ENCODE peak calls at places on chromosomes 16 and 17, in four cellular contexts. A, T, G and P are unnamed samples.
A peak's percentile ranks its signal among the peaks of the same experiment; 100 is the strongest.

GRCh38 chr16:68087688-68088087 is 2.5 kb downstream of the NFATC3 start:
- DNase-seq in A (no peak), T (no peak), G (no peak), P (no peak)

GRCh38 chr16:46886764-46887523 is 2.8 kb downstream of the GPT2 start:
- DNase-seq in A (no peak), T (no peak), G (no peak), P (no peak)

GRCh38 chr16:68200120-68200783 is 35.7 kb downstream of the ESRP2 start:
- DNase-seq in A (no peak), T (peak; percentile 22), G (no peak), P (peak; percentile 71)

GRCh38 chr17:78123258-78123929 is 5.2 kb downstream of the TMC6 start:
- DNase-seq in A (no peak), T (no peak), G (no peak), P (no peak)

GRCh38 chr16:86580063-86580797 is 1.9 kb downstream of the FOXL1 start:
- DNase-seq in A (no peak), T (no peak), G (no peak), P (peak; percentile 54)

GRCh38 chr16:89565256-89565505 is 4.7 kb downstream of the RPL13 start:
- DNase-seq in A (no peak), T (peak; percentile 82), G (no peak), P (no peak)

GRCh38 chr16:1773703-1774455 is 945 bp upstream of the MRPS34 start:
- DNase-seq in A (no peak), T (no peak), G (no peak), P (peak; percentile 24)

GRCh38 chr16:60203525-60204124 is 1469.5 kb upstream of the GOT2 start:
- DNase-seq in A (no peak), T (peak; percentile 54), G (no peak), P (peak; percentile 2)

GRCh38 chr16:67593288-67593687 is 31.0 kb downstream of the CTCF start:
- DNase-seq in A (no peak), T (no peak), G (no peak), P (no peak)

GRCh38 chr16:89139907-89140361 is 31.6 kb upstream of the CDH15 start:
- DNase-seq in A (no peak), T (no peak), G (no peak), P (no peak)

GRCh38 chr17:2704031-2704889 is 7.3 kb downstream of the CLUH start:
- DNase-seq in A (no peak), T (no peak), G (no peak), P (no peak)

GRCh38 chr17:40582328-40582901 is 17.1 kb upstream of the CCR7 start:
- DNase-seq in A (no peak), T (no peak), G (no peak), P (no peak)

GRCh38 chr17:43952724-43953666 is 745 bp downstream of the PYY start:
- DNase-seq in A (peak; percentile 98), T (peak; percentile 89), G (peak; percentile 66), P (no peak)

GRCh38 chr16:48608452-48608851 is 1.5 kb downstream of the N4BP1 start:
- DNase-seq in A (no peak), T (peak; percentile 70), G (no peak), P (no peak)

GRCh38 chr17:22454070-22454999 is 762.0 kb downstream of the KCNJ18 start:
- DNase-seq in A (no peak), T (no peak), G (no peak), P (no peak)

GRCh38 chr16:50671644-50672260 is 9.4 kb downstream of the SNX20 start:
- DNase-seq in A (no peak), T (peak; percentile 62), G (no peak), P (peak; percentile 16)

GRCh38 chr16:86651013-86651627 is 72.8 kb downstream of the FOXL1 start:
- DNase-seq in A (no peak), T (no peak), G (no peak), P (no peak)

GRCh38 chr17:16243811-16244567 is 27.0 kb downstream of the PIGL start:
- DNase-seq in A (peak; percentile 67), T (peak; percentile 7), G (peak; percentile 10), P (peak; percentile 8)

GRCh38 chr17:47304191-47304590 is 19.6 kb upstream of the EFCAB13 start:
- DNase-seq in A (no peak), T (peak; percentile 18), G (no peak), P (no peak)

GRCh38 chr16:28923652-28924398 is 1.2 kb downstream of the RABEP2 start:
- DNase-seq in A (no peak), T (no peak), G (no peak), P (no peak)

GRCh38 chr16:11762431-11762830 is 19.8 kb upstream of the TXNDC11 start:
- DNase-seq in A (no peak), T (no peak), G (no peak), P (no peak)

GRCh38 chr17:57597101-57597500 is 148.0 kb downstream of the CCDC182 start:
- DNase-seq in A (no peak), T (no peak), G (no peak), P (no peak)

GRCh38 chr16:20910781-20911321 is 10.3 kb downstream of the LYRM1 start:
- DNase-seq in A (no peak), T (no peak), G (no peak), P (peak; percentile 92)

GRCh38 chr16:89562939-89563338 is 2.5 kb downstream of the RPL13 start:
- DNase-seq in A (no peak), T (no peak), G (no peak), P (no peak)

GRCh38 chr17:68794636-68795503 is 160.3 kb downstream of the ABCA8 start:
- DNase-seq in A (no peak), T (peak; percentile 11), G (no peak), P (peak; percentile 60)

GRCh38 chr16:31002252-31002700 is 8.2 kb downstream of the STX1B start:
- DNase-seq in A (no peak), T (no peak), G (no peak), P (no peak)

GRCh38 chr17:18323007-18323406 is 7.9 kb downstream of the SMCR8 start:
- DNase-seq in A (no peak), T (no peak), G (no peak), P (peak; percentile 21)

GRCh38 chr17:67400193-67400592 is 23.1 kb downstream of the PITPNC1 start:
- DNase-seq in A (no peak), T (no peak), G (no peak), P (peak; percentile 12)

GRCh38 chr17:16273929-16274339 is 56.9 kb downstream of the PIGL start:
- DNase-seq in A (no peak), T (no peak), G (no peak), P (no peak)

GRCh38 chr16:28067604-28068382 is 4.3 kb upstream of the GSG1L start:
- DNase-seq in A (no peak), T (peak; percentile 72), G (no peak), P (peak; percentile 74)

GRCh38 chr16:29756654-29757053 is 10.9 kb upstream of the C16orf54 start:
- DNase-seq in A (no peak), T (no peak), G (no peak), P (peak; percentile 6)

GRCh38 chr17:36506249-36506826 is 19.9 kb downstream of the ZNHIT3 start:
- DNase-seq in A (no peak), T (no peak), G (no peak), P (no peak)

DNA sequence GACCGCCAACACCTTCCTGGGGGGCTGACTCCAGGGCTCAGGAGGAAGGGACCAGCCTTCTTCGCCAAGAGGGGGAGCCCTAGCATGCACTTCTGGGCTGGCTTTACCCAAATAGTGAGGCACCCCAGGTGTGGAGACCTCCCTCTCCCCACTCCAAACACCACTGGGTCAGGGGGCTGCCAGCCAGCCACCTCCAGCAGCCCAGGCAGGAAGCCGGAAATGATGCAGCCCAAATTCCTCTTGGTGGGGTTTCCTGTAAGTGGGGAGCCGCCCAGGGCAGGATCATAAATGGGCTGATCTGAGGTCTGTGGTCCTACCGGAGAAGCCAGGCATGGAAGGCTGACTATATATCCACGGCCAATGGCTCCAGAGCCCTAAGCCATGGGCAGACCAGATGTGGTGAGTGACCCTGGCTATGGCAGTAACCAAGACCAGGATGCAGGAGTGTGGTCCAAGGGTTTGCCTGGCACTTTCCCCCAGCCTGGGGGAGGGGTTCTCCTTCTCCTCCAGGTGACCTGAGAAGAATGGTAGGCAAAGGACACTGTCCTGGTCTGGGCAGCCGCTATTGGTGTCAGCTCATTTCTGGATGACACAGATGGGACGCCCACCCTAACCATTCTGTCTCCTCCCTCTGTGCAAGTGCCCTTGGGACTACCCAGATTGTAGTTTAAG is 4.2 kb downstream of the GIT1 start:
- DNase-seq in A (no peak), T (no peak), G (no peak), P (no peak)
- H3K4me1 ChIP-seq in A (peaks cover 15% of the 10 kb centered on the region), T (peaks cover 11% of the 10 kb centered on the region), G (peaks cover 7% of the 10 kb centered on the region), P (peaks cover 26% of the 10 kb centered on the region)

GRCh38 chr17:81342700-81343070 is 47.6 kb upstream of the SLC38A10 start:
- DNase-seq in A (peak; percentile 70), T (peak; percentile 80), G (no peak), P (no peak)

GRCh38 chr17:81346090-81346907 is 49.0 kb upstream of the BAHCC1 start:
- DNase-seq in A (peak; percentile 99), T (peak; percentile 98), G (no peak), P (peak; percentile 94)

GRCh38 chr17:81346908-81347349 is 48.3 kb upstream of the BAHCC1 start:
- DNase-seq in A (peak; percentile 38), T (no peak), G (no peak), P (no peak)

GRCh38 chr17:81347437-81347836 is 47.8 kb upstream of the BAHCC1 start:
- DNase-seq in A (peak; percentile 26), T (no peak), G (no peak), P (no peak)

GRCh38 chr17:81345211-81346089 is 49.8 kb upstream of the BAHCC1 start:
- DNase-seq in A (peak; percentile 87), T (peak; percentile 94), G (no peak), P (peak; percentile 87)
- H4K5ac ChIP-seq in A (no peak overlapping the region), T (no peak overlapping the region), G (peak overlapping the region; percentile 75), P (peak overlapping the region; percentile 81)

GRCh38 chr17:30954046-30954805 is 16.6 kb upstream of the RNF135 start:
- DNase-seq in A (no peak), T (no peak), G (no peak), P (peak; percentile 24)

GRCh38 chr17:30952645-30953393 is 18.0 kb upstream of the RNF135 start:
- DNase-seq in A (no peak), T (no peak), G (no peak), P (no peak)

GRCh38 chr17:30947796-30948195 is 23.0 kb upstream of the RNF135 start:
- DNase-seq in A (no peak), T (no peak), G (no peak), P (no peak)

GRCh38 chr17:30950189-30950588 is 20.6 kb upstream of the RNF135 start:
- DNase-seq in A (no peak), T (no peak), G (no peak), P (no peak)

DNA sequence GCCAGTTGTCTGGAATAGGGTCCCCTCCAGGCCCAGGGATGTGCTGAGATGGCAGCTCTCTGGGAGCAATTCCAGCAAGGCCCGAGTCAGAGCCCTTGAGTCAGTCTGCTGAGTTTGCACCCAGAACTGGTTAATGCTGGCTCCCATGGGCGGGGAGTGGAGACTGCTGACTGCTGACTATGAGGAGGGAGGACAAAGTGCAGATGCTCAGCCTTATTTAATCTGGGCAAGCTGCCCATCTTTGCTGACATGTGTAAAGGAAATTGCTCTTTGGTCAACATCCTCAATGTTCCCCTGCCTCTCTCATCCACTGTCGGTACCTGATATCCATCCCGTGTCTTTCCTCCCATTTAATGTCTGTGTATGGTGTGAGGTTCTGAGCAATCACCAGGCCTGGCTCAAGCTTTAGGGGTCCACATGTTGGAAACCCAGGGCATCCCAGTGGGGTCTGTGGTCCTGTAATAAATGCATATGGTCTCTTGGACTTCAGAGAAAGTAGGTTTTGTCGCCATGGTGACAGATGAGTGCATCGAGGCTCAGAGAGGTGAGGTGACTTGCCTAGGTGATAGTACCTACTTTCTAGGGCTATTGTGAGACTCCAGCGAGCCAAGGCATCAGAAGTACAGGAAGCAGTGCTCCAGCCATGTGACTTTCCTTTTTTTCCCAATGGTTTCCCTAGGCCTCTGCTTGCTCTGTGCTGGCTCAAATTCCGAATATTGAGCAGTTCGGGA is 20.0 kb upstream of the RNF135 start:
- DNase-seq in A (no peak), T (no peak), G (no peak), P (peak; percentile 93)
- H3K4me1 ChIP-seq in A (no peaks in the 10 kb centered on the region), T (no peaks in the 10 kb centered on the region), G (no peaks in the 10 kb centered on the region), P (peaks cover 4% of the 10 kb centered on the region)

GRCh38 chr16:54059319-54059718 is 227.3 kb downstream of the IRX3 start:
- DNase-seq in A (no peak), T (no peak), G (no peak), P (no peak)
- H4K5ac ChIP-seq in A (no peak overlapping the region), T (no peak overlapping the region), G (no peak overlapping the region), P (no peak overlapping the region)